ENCODE peak calls at places on chromosome 9, in four cellular contexts. One of them, this sample, is unnamed.

GRCh38 chr9:94108584-94108983 is 24.3 kb downstream of the PTPDC1 start:
- DNase-seq in IMR-90: peak
- DNase-seq in H9: no peak
- DNase-seq in H1: no peak
- DNase-seq in this sample: peak

GRCh38 chr9:131366745-131367401 is 27.0 kb upstream of the PRRC2B start:
- DNase-seq in IMR-90: peak
- DNase-seq in H9: peak
- DNase-seq in H1: peak
- DNase-seq in this sample: peak

GRCh38 chr9:118209343-118209742 is 505.1 kb downstream of the TLR4 start:
- DNase-seq in IMR-90: no peak
- DNase-seq in H9: no peak
- DNase-seq in H1: no peak
- DNase-seq in this sample: no peak

GRCh38 chr9:137083418-137084004 is 3.3 kb upstream of the MAN1B1 start:
- DNase-seq in IMR-90: peak
- DNase-seq in H9: peak
- DNase-seq in H1: no peak
- DNase-seq in this sample: peak

GRCh38 chr9:36905101-36906066 is 128.7 kb downstream of the PAX5 start:
- DNase-seq in IMR-90: no peak
- DNase-seq in H9: peak
- DNase-seq in H1: no peak
- DNase-seq in this sample: peak

GRCh38 chr9:70013598-70014196 is 30.0 kb upstream of the MAMDC2 start:
- DNase-seq in IMR-90: peak
- DNase-seq in H9: no peak
- DNase-seq in H1: no peak
- DNase-seq in this sample: no peak

GRCh38 chr9:98330831-98331230 is 75.4 kb upstream of the TBC1D2 start:
- DNase-seq in IMR-90: peak
- DNase-seq in H9: no peak
- DNase-seq in H1: no peak
- DNase-seq in this sample: no peak

GRCh38 chr9:88530051-88530450 is 4.9 kb upstream of the NXNL2 start:
- DNase-seq in IMR-90: peak
- DNase-seq in H9: no peak
- DNase-seq in H1: no peak
- DNase-seq in this sample: no peak

GRCh38 chr9:87732756-87733155 is 6.8 kb downstream of the CTSL start:
- DNase-seq in IMR-90: no peak
- DNase-seq in H9: no peak
- DNase-seq in H1: no peak
- DNase-seq in this sample: no peak

GRCh38 chr9:135402739-135403695 is 76.6 kb upstream of the PPP1R26 start:
- DNase-seq in IMR-90: no peak
- DNase-seq in H9: no peak
- DNase-seq in H1: no peak
- DNase-seq in this sample: no peak

GRCh38 chr9:112322701-112323377 is 10.6 kb downstream of the PTBP3 start:
- DNase-seq in IMR-90: no peak
- DNase-seq in H9: no peak
- DNase-seq in H1: no peak
- DNase-seq in this sample: no peak

GRCh38 chr9:88835038-88835466 is 156.2 kb upstream of the S1PR3 start:
- DNase-seq in IMR-90: peak
- DNase-seq in H9: no peak
- DNase-seq in H1: no peak
- DNase-seq in this sample: no peak

GRCh38 chr9:91898451-91899433 is 51.3 kb downstream of the ROR2 start:
- DNase-seq in IMR-90: peak
- DNase-seq in H9: no peak
- DNase-seq in H1: no peak
- DNase-seq in this sample: peak

GRCh38 chr9:121455527-121456239 is 44.0 kb downstream of the GGTA1 start:
- DNase-seq in IMR-90: no peak
- DNase-seq in H9: no peak
- DNase-seq in H1: no peak
- DNase-seq in this sample: no peak

GRCh38 chr9:87063246-87063645 is 115.9 kb upstream of the GAS1 start:
- DNase-seq in IMR-90: no peak
- DNase-seq in H9: no peak
- DNase-seq in H1: no peak
- DNase-seq in this sample: no peak

GRCh38 chr9:13728121-13728520 is 448.6 kb upstream of the MPDZ start:
- DNase-seq in IMR-90: no peak
- DNase-seq in H9: no peak
- DNase-seq in H1: no peak
- DNase-seq in this sample: no peak

DNA sequence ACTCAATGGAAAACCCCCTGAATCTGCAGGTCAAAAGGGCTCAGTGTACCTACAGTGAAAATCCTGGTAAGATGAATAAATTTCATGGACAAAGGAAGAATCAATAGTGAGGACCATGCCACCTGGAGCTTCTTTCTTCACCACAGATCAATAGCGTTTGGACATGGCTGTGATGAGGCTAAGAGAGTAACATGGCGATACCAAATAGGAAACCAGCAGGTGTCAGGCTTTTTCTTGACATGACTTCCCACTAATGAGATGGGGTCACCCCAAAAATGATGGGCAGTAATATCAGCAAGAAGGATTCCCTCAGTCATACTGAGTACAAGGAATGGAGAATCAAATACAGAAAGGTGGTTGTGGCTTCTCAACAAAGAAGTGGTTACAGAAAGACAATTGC is 208.5 kb upstream of the PLPPR1 start:
- DNase-seq in IMR-90: no peak
- DNase-seq in H9: no peak
- DNase-seq in H1: no peak
- DNase-seq in this sample: no peak
- H4K5ac ChIP-seq in IMR-90: no peak
- H4K5ac ChIP-seq in H9: no peak
- H4K5ac ChIP-seq in H1: no peak
- H4K5ac ChIP-seq in this sample: no peak

DNA sequence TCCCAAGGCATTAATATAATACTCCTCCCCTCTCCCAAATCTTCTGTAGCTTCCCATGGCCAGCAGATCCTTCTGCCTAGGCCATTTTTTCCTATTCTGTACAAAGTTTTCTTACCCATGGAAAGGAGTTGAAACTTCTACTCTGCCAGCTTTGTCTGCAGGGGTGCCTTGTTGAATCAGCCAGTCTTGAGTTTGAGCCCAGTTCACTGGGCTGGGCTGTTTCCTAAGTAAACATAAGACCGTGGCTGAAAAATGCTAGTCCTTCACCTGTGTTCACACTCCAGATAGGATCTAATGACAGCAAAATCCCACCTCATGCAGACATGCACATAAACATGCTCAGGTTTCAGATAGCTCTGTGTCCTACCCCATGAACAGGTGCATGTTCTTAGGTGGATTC is 10.4 kb downstream of the TEX48 start:
- DNase-seq in IMR-90: no peak
- DNase-seq in H9: no peak
- DNase-seq in H1: no peak
- DNase-seq in this sample: no peak
- H4K5ac ChIP-seq in IMR-90: no peak
- H4K5ac ChIP-seq in H9: no peak
- H4K5ac ChIP-seq in H1: no peak
- H4K5ac ChIP-seq in this sample: no peak

GRCh38 chr9:128788445-128788844 is 1.4 kb downstream of the TBC1D13 start:
- DNase-seq in IMR-90: no peak
- DNase-seq in H9: no peak
- DNase-seq in H1: no peak
- DNase-seq in this sample: peak

GRCh38 chr9:128790536-128790935 is 3.5 kb downstream of the TBC1D13 start:
- DNase-seq in IMR-90: no peak
- DNase-seq in H9: no peak
- DNase-seq in H1: no peak
- DNase-seq in this sample: no peak

GRCh38 chr9:128787583-128788156 is 617 bp downstream of the TBC1D13 start:
- DNase-seq in IMR-90: no peak
- DNase-seq in H9: no peak
- DNase-seq in H1: no peak
- DNase-seq in this sample: peak

GRCh38 chr9:128792978-128793686 is 6.1 kb downstream of the TBC1D13 start:
- DNase-seq in IMR-90: no peak
- DNase-seq in H9: no peak
- DNase-seq in H1: no peak
- DNase-seq in this sample: no peak

GRCh38 chr9:128792134-128792533 is 5.1 kb downstream of the TBC1D13 start:
- DNase-seq in IMR-90: no peak
- DNase-seq in H9: no peak
- DNase-seq in H1: no peak
- DNase-seq in this sample: no peak
- H4K5ac ChIP-seq in IMR-90: no peak
- H4K5ac ChIP-seq in H9: no peak
- H4K5ac ChIP-seq in H1: no peak
- H4K5ac ChIP-seq in this sample: no peak

GRCh38 chr9:35350827-35351549 is 138.9 kb upstream of the RUSC2 start:
- DNase-seq in IMR-90: peak
- DNase-seq in H9: no peak
- DNase-seq in H1: no peak
- DNase-seq in this sample: no peak

GRCh38 chr9:35357116-35357515 is 132.8 kb upstream of the RUSC2 start:
- DNase-seq in IMR-90: peak
- DNase-seq in H9: no peak
- DNase-seq in H1: no peak
- DNase-seq in this sample: no peak

GRCh38 chr9:35350212-35350611 is 139.7 kb upstream of the RUSC2 start:
- DNase-seq in IMR-90: no peak
- DNase-seq in H9: no peak
- DNase-seq in H1: no peak
- DNase-seq in this sample: no peak

GRCh38 chr9:35355954-35356353 is 134.0 kb upstream of the RUSC2 start:
- DNase-seq in IMR-90: no peak
- DNase-seq in H9: no peak
- DNase-seq in H1: no peak
- DNase-seq in this sample: no peak

GRCh38 chr9:35353731-35354365 is 136.1 kb upstream of the RUSC2 start:
- DNase-seq in IMR-90: peak
- DNase-seq in H9: no peak
- DNase-seq in H1: no peak
- DNase-seq in this sample: no peak
- H4K5ac ChIP-seq in IMR-90: no peak
- H4K5ac ChIP-seq in H9: no peak
- H4K5ac ChIP-seq in H1: no peak
- H4K5ac ChIP-seq in this sample: no peak

GRCh38 chr9:32455738-32456137 is 70.3 kb downstream of the RIGI start:
- DNase-seq in IMR-90: peak
- DNase-seq in H9: no peak
- DNase-seq in H1: no peak
- DNase-seq in this sample: no peak

GRCh38 chr9:32454280-32454679 is 69.8 kb downstream of the ACO1 start:
- DNase-seq in IMR-90: no peak
- DNase-seq in H9: no peak
- DNase-seq in H1: no peak
- DNase-seq in this sample: no peak

GRCh38 chr9:32449969-32450368 is 65.5 kb downstream of the ACO1 start:
- DNase-seq in IMR-90: no peak
- DNase-seq in H9: no peak
- DNase-seq in H1: no peak
- DNase-seq in this sample: no peak
- H4K5ac ChIP-seq in IMR-90: no peak
- H4K5ac ChIP-seq in H9: no peak
- H4K5ac ChIP-seq in H1: no peak
- H4K5ac ChIP-seq in this sample: no peak

GRCh38 chr9:5893134-5893505 is 2.4 kb downstream of the MLANA start:
- DNase-seq in IMR-90: no peak
- DNase-seq in H9: no peak
- DNase-seq in H1: no peak
- DNase-seq in this sample: no peak
- H4K5ac ChIP-seq in IMR-90: no peak
- H4K5ac ChIP-seq in H9: no peak
- H4K5ac ChIP-seq in H1: no peak
- H4K5ac ChIP-seq in this sample: no peak

GRCh38 chr9:108297025-108297424 is 558.8 kb downstream of the ACTL7B start:
- DNase-seq in IMR-90: peak
- DNase-seq in H9: no peak
- DNase-seq in H1: no peak
- DNase-seq in this sample: no peak
- H4K5ac ChIP-seq in IMR-90: no peak
- H4K5ac ChIP-seq in H9: no peak
- H4K5ac ChIP-seq in H1: no peak
- H4K5ac ChIP-seq in this sample: no peak

DNA sequence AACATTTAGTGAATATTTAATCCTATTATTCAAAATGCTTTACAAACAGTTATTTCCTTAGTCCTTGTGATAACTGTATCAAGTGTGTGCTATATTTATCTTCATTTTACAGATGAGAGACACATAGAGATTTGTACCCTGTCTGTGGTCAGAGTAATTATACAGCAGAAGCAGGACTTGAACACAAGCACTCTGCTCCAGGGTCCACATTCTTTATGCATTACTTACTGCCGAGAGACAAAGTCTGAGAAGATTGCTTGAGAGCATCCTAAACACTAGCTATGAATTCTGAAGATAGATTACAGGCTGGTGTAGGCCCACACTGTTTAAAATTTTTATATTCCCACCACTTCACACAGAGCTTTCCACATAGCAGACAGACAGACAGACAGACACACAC is 926.1 kb upstream of the DMAC1 start:
- DNase-seq in IMR-90: no peak
- DNase-seq in H9: no peak
- DNase-seq in H1: no peak
- DNase-seq in this sample: peak
- H4K5ac ChIP-seq in IMR-90: no peak
- H4K5ac ChIP-seq in H9: no peak
- H4K5ac ChIP-seq in H1: no peak
- H4K5ac ChIP-seq in this sample: no peak

This sample was measured in mesendoderm.